ENCODE peak calls at places on chromosomes 5 and 9, in four cellular contexts. L is psoas muscle, N is epithelial cell of esophagus, H is DND-41. O is an unnamed sample.

GRCh38 chr9:26266111-26266791 is 588.0 kb upstream of the TUSC1 start:
- DNase-seq in L (no peak), N (no peak), H (no peak), O (no peak)

GRCh38 chr5:158852622-158853021 is 247.1 kb downstream of the EBF1 start:
- DNase-seq in L (no peak), N (no peak), H (no peak), O (peak)

GRCh38 chr9:20225841-20226240 is 396.5 kb downstream of the MLLT3 start:
- DNase-seq in L (no peak), N (no peak), H (no peak), O (no peak)

GRCh38 chr9:37987467-37987981 is 81.5 kb downstream of the SHB start:
- DNase-seq in L (no peak), N (no peak), H (no peak), O (no peak)

GRCh38 chr5:142543951-142544753 is 141.7 kb downstream of the FGF1 start:
- DNase-seq in L (no peak), N (no peak), H (no peak), O (no peak)

GRCh38 chr9:95008151-95008771 is 281.8 kb downstream of the AOPEP start:
- DNase-seq in L (peak), N (peak), H (no peak), O (no peak)

GRCh38 chr5:68074633-68075032 is 140.9 kb upstream of the PIK3R1 start:
- DNase-seq in L (no peak), N (no peak), H (no peak), O (peak)

GRCh38 chr5:163893301-163893700 is 387.9 kb downstream of the MAT2B start:
- DNase-seq in L (no peak), N (peak), H (no peak), O (no peak)

GRCh38 chr5:53478411-53479044 is 1.9 kb upstream of the FST start:
- DNase-seq in L (peak), N (peak), H (no peak), O (peak)

GRCh38 chr5:158538506-158539074 is 561.1 kb downstream of the EBF1 start:
- DNase-seq in L (peak), N (no peak), H (peak), O (peak)

GRCh38 chr5:139215176-139215975 is 17.2 kb upstream of the SIL1 start:
- DNase-seq in L (no peak), N (no peak), H (no peak), O (no peak)

GRCh38 chr5:139748505-139748826 is 47.1 kb upstream of the PSD2 start:
- DNase-seq in L (no peak), N (no peak), H (no peak), O (no peak)

GRCh38 chr9:99358668-99359067 is 136.6 kb downstream of the SEC61B start:
- DNase-seq in L (peak), N (no peak), H (no peak), O (no peak)

GRCh38 chr9:99359336-99359735 is 137.3 kb downstream of the SEC61B start:
- DNase-seq in L (no peak), N (no peak), H (no peak), O (no peak)

GRCh38 chr9:99362317-99362716 is 140.2 kb downstream of the SEC61B start:
- DNase-seq in L (no peak), N (no peak), H (no peak), O (no peak)

GRCh38 chr9:99361827-99362226 is 139.7 kb downstream of the SEC61B start:
- DNase-seq in L (no peak), N (no peak), H (no peak), O (no peak)

DNA sequence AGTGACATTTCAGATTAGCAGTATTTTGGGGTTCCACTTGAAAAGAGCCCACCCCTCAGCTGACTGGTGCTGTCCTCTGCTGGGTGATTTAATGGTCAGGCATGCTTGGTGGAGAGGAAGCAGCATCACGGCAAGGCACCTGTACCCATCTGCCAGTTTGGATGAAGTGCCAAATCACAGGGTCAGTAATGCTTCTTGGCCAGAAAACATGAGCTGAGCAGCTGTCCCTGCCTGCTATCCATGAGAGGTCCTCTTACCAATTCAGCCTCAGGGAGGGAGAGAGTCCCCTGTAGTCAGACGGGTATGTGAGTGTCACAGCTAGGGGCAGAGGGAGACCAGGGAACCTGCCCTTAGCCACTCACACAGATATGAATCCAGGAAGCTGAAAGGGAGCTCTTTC is 137.9 kb downstream of the SEC61B start:
- DNase-seq in L (no peak), N (no peak), H (no peak), O (no peak)
- TF ChIP-seq CTCF in L (no peak), N (no peak), H (no peak), O (no peak)

DNA sequence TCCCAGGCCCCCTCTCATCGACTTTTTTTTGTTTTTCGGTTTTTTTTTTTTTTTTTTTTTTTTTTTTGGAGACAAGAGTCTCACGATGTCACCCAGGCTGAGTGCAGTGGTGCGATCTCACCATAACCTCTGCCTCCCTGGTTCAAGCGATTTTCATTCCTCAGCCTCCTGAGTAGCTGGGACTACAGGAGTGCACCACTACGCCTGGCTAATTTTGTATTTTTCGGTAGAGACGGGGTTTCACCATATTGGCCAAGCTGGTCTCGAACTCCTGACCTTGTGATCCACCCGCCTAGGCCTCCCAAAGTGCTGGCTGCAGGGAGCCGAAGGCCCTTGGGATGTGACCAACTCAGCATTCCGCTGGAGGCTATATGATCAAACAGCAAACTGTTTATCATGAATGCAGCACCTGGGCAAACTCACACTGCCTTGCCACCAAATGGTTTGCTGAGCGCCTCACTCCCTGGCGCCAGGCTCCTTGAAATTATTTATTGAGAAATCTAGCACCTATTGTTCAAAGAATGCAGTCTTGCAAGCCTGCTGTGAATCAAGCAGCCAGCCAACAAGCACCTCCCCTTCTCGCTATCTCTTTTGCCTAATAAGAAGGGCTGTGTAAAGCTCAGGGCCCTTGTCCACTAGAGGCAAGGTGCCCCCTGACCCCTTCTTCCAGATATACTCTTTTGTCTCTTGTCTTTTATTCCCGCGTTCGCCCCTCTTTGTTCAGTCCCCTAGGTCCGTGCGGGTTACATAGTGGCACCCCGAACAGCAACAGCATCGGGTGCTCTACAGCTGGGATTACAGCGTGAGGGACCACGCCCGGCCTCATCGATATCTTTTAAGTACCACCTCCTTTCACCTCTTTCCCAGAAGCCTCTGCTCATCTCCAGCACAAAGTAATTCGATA is 1.2 kb downstream of the RIGI start:
- DNase-seq in L (no peak), N (peak), H (peak), O (peak)
- H3K4me3 ChIP-seq in L (peak), N (peak), H (peak), O (peak)

GRCh38 chr5:153711755-153712154 is 221.3 kb downstream of the GRIA1 start:
- DNase-seq in L (no peak), N (peak), H (no peak), O (no peak)
- TF ChIP-seq CTCF in L (no peak), N (peak), H (no peak), O (no peak)

GRCh38 chr9:129776938-129777768 is 24.3 kb upstream of the PTGES start:
- DNase-seq in L (peak), N (peak), H (peak), O (no peak)
- H3K4me3 ChIP-seq in L (peak), N (no peak), H (no peak), O (no peak)

GRCh38 chr5:75885321-75885720 is 168.1 kb upstream of the POC5 start:
- DNase-seq in L (no peak), N (no peak), H (no peak), O (no peak)

GRCh38 chr5:75886706-75887105 is 169.5 kb upstream of the POC5 start:
- DNase-seq in L (no peak), N (peak), H (no peak), O (no peak)

GRCh38 chr5:75891020-75891419 is 173.8 kb upstream of the POC5 start:
- DNase-seq in L (no peak), N (no peak), H (no peak), O (no peak)

GRCh38 chr5:75890546-75890945 is 173.3 kb upstream of the POC5 start:
- DNase-seq in L (no peak), N (peak), H (no peak), O (no peak)

GRCh38 chr5:75885849-75886596 is 168.8 kb upstream of the POC5 start:
- DNase-seq in L (no peak), N (peak), H (no peak), O (peak)
- TF ChIP-seq CTCF in L (no peak), N (peak), H (peak), O (peak)

GRCh38 chr5:95730730-95731570 is at the start of gene RHOBTB3:
- DNase-seq in L (peak), N (peak), H (peak), O (peak)
- H3K4me3 ChIP-seq in L (peak), N (peak), H (peak), O (peak)

O was measured in GM12865.